ENCODE peak calls at places on chromosomes 4 and X, in six cellular contexts. S is endothelial cell; P is PC-9; X is activated T-helper 1 cell treated with anti-CD3 and anti-CD28 coated beads, Interleukin-2, amount 50 U/mL, for 16 hours; Q is activated naive CD8-positive, alpha-beta T cell treated with anti-CD3 and anti-CD28 coated beads, Interleukin-2, amount 50 U/mL, for 16 hours; D is HFFc6. B is an unnamed sample.

GRCh38 chr4:16590792-16591191 is 307.7 kb downstream of the LDB2 start:
- DNase-seq in S (no peak), P (no peak), X (no peak), Q (no peak), D (no peak), B (no peak)

GRCh38 chrX:12709047-12709446 is 82.2 kb upstream of the PRPS2 start:
- DNase-seq in S (no peak), P (peak), X (no peak), Q (no peak), D (no peak), B (no peak)

GRCh38 chr4:20684852-20685763 is 15.2 kb upstream of the PACRGL start:
- DNase-seq in S (no peak), P (no peak), X (no peak), Q (no peak), D (peak), B (peak)

GRCh38 chrX:45667666-45668065 is 467.0 kb upstream of the DIPK2B start:
- DNase-seq in S (no peak), P (no peak), X (no peak), Q (no peak), D (no peak), B (peak)

GRCh38 chrX:104310084-104310483 is 55.4 kb upstream of the ESX1 start:
- DNase-seq in S (no peak), P (no peak), X (no peak), Q (no peak), D (peak), B (peak)

GRCh38 chr4:148216321-148216720 is 225.9 kb downstream of the NR3C2 start:
- DNase-seq in S (no peak), P (no peak), X (no peak), Q (no peak), D (no peak), B (no peak)

GRCh38 chrX:127037179-127037578 is 217.7 kb downstream of the PRR32 start:
- DNase-seq in S (no peak), P (no peak), X (no peak), Q (no peak), D (no peak), B (no peak)

GRCh38 chr4:173511787-173512361 is 18.2 kb downstream of the HAND2 start:
- DNase-seq in S (no peak), P (no peak), X (no peak), Q (no peak), D (no peak), B (no peak)

GRCh38 chrX:63250253-63250868 is 100.8 kb downstream of the SPIN4 start:
- DNase-seq in S (peak), P (peak), X (no peak), Q (no peak), D (peak), B (peak)

GRCh38 chr4:26183017-26183416 is 137.8 kb upstream of the RBPJ start:
- DNase-seq in S (no peak), P (no peak), X (no peak), Q (no peak), D (peak), B (no peak)

GRCh38 chrX:134885336-134886016 is 105.3 kb upstream of the SMIM10 start:
- DNase-seq in S (no peak), P (no peak), X (no peak), Q (no peak), D (no peak), B (no peak)

GRCh38 chr4:84814100-84814750 is 152.3 kb downstream of the WDFY3 start:
- DNase-seq in S (no peak), P (peak), X (no peak), Q (no peak), D (peak), B (peak)

GRCh38 chr4:177220376-177220775 is 89.3 kb upstream of the NEIL3 start:
- DNase-seq in S (no peak), P (no peak), X (no peak), Q (no peak), D (peak), B (peak)

GRCh38 chr4:8229341-8229975 is 30.4 kb downstream of the SH3TC1 start:
- DNase-seq in S (no peak), P (no peak), X (no peak), Q (no peak), D (no peak), B (no peak)

GRCh38 chr4:124918559-124919122 is 206.1 kb upstream of the ANKRD50 start:
- DNase-seq in S (no peak), P (no peak), X (no peak), Q (no peak), D (no peak), B (no peak)

GRCh38 chr4:81164623-81165416 is 50.2 kb downstream of the PRKG2 start:
- DNase-seq in S (no peak), P (peak), X (no peak), Q (no peak), D (peak), B (peak)

GRCh38 chrX:49037883-49038475 is 5.2 kb downstream of the TFE3 start:
- DNase-seq in S (no peak), P (no peak), X (no peak), Q (no peak), D (peak), B (peak)

B was measured in LHCN-M2.